ENCODE peak calls at places on chromosomes 7 and 10, in four cellular contexts. O, F, M and R are unnamed samples.

GRCh38 chr10:90458054-90458453 is 399.8 kb downstream of the HTR7 start:
- DNase-seq in O (no peak), F (no peak), M (no peak), R (no peak)

GRCh38 chr10:114937962-114938817 is at the start of gene TRUB1:
- DNase-seq in O (peak), F (peak), M (peak), R (peak)

GRCh38 chr7:77837275-77837674 is 38.7 kb downstream of the PHTF2 start:
- DNase-seq in O (no peak), F (no peak), M (no peak), R (no peak)

GRCh38 chr7:102472126-102473041 is 6.3 kb downstream of the POLR2J start:
- DNase-seq in O (no peak), F (no peak), M (no peak), R (no peak)

GRCh38 chr7:26162431-26162830 is 10.4 kb downstream of the NFE2L3 start:
- DNase-seq in O (no peak), F (no peak), M (no peak), R (no peak)

GRCh38 chr7:149860821-149861727 is 12.7 kb upstream of the ATP6V0E2 start:
- DNase-seq in O (no peak), F (peak), M (no peak), R (peak)

GRCh38 chr7:4556868-4557620 is 125.1 kb upstream of the FOXK1 start:
- DNase-seq in O (no peak), F (no peak), M (no peak), R (no peak)

GRCh38 chr10:124539935-124540641 is 78.5 kb downstream of the LHPP start:
- DNase-seq in O (no peak), F (peak), M (peak), R (peak)

GRCh38 chr10:8321990-8322389 is 267.5 kb downstream of the GATA3 start:
- DNase-seq in O (no peak), F (no peak), M (no peak), R (no peak)

GRCh38 chr10:3902054-3902808 is 117.2 kb upstream of the KLF6 start:
- DNase-seq in O (peak), F (no peak), M (peak), R (no peak)

GRCh38 chr10:60490013-60490412 is 100.3 kb upstream of the ANK3 start:
- DNase-seq in O (no peak), F (no peak), M (no peak), R (no peak)

GRCh38 chr10:72340911-72341310 is 13.8 kb downstream of the DNAJB12 start:
- DNase-seq in O (no peak), F (no peak), M (no peak), R (no peak)

GRCh38 chr10:104032144-104032775 is 53.4 kb downstream of the COL17A1 start:
- DNase-seq in O (no peak), F (no peak), M (no peak), R (no peak)

GRCh38 chr10:75071756-75072155 is 39.7 kb upstream of the SAMD8 start:
- DNase-seq in O (no peak), F (no peak), M (no peak), R (no peak)

GRCh38 chr10:98486421-98486820 is 39.7 kb upstream of the HPS1 start:
- DNase-seq in O (no peak), F (no peak), M (no peak), R (no peak)

GRCh38 chr7:153193144-153193595 is 433.6 kb downstream of the ACTR3B start:
- DNase-seq in O (no peak), F (peak), M (peak), R (peak)

GRCh38 chr7:106180721-106181120 is 68.6 kb upstream of the SYPL1 start:
- DNase-seq in O (no peak), F (no peak), M (no peak), R (no peak)

GRCh38 chr10:122546242-122546641 is 14.3 kb upstream of the DMBT1 start:
- DNase-seq in O (no peak), F (no peak), M (no peak), R (no peak)
- TF ChIP-seq TCF7 in O (no peak), F (no peak), M (no peak), R (no peak)

GRCh38 chr7:41416208-41416595 is 286.7 kb downstream of the INHBA start:
- DNase-seq in O (no peak), F (no peak), M (no peak), R (no peak)
- TF ChIP-seq USF2 in O (no peak), F (no peak), M (no peak), R (no peak)

DNA sequence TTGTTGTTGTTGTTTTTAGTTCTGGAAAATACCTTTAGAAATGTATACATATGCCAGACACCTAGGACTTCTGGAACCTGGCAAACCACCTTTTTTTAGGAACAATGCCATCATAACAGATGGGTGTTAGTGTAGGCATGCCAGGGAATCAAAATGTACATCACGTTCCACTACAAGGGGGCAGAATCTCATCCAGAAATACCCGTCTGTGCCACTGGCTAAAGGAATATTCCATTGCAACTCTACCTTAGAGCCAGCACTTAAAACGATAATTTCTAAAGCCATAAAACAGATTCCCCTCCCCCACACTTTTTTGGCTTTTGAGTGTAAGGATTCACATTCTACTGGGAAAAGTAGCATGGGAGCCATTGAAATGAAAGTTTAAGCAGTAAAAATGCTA is 239.8 kb downstream of the ETV1 start:
- DNase-seq in O (no peak), F (no peak), M (no peak), R (no peak)
- TF ChIP-seq CBFB in O (no peak), F (no peak), M (no peak), R (no peak)

GRCh38 chr7:36390199-36391090 is 783 bp downstream of the ANLN start:
- DNase-seq in O (no peak), F (peak), M (peak), R (peak)
- TF ChIP-seq TCF7 in O (no peak), F (no peak), M (no peak), R (no peak)

GRCh38 chr10:35412900-35413491 is 76.7 kb downstream of the CCNY start:
- DNase-seq in O (no peak), F (peak), M (no peak), R (no peak)
- TF ChIP-seq USF2 in O (no peak), F (no peak), M (no peak), R (no peak)

DNA sequence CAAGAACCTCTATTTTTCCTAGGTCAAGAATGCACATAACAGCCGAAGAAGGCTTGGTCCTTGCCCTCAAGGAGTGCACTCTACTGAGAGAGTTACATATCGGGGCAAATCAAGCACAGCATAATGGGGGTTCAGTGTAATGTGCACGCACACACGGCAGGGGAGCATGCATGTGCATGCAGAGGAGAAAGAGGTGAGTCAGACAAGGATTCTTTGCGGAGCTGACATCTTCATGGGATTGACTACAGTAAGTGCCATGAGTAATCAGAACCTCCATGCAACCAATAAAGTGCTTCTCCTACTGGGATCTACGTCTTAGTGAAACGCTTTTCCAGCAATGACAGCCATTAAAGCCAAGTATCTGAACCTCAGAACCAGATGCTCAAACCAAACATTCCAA is 123.6 kb downstream of the RNF216 start:
- DNase-seq in O (no peak), F (no peak), M (no peak), R (no peak)
- TF ChIP-seq CBFB in O (no peak), F (no peak), M (no peak), R (no peak)

GRCh38 chr7:107959527-107959898 is 43.4 kb downstream of the LAMB1 start:
- DNase-seq in O (no peak), F (no peak), M (no peak), R (peak)

GRCh38 chr7:107961399-107961798 is 41.6 kb downstream of the LAMB1 start:
- DNase-seq in O (no peak), F (no peak), M (no peak), R (no peak)

GRCh38 chr7:107955394-107955793 is 47.6 kb downstream of the LAMB1 start:
- DNase-seq in O (no peak), F (no peak), M (no peak), R (no peak)

GRCh38 chr7:107960306-107960705 is 42.7 kb downstream of the LAMB1 start:
- DNase-seq in O (no peak), F (no peak), M (no peak), R (no peak)

GRCh38 chr7:107958764-107959526 is 44.0 kb downstream of the LAMB1 start:
- DNase-seq in O (no peak), F (no peak), M (no peak), R (no peak)
- TF ChIP-seq TCF7 in O (no peak), F (no peak), M (no peak), R (no peak)

GRCh38 chr7:43757073-43757720 is 1.3 kb upstream of the BLVRA start:
- DNase-seq in O (no peak), F (no peak), M (no peak), R (no peak)
- TF ChIP-seq USF2 in O (no peak), F (no peak), M (no peak), R (no peak)